ENCODE peak calls at places on chromosomes 12 and 14, in four cellular contexts. One of them, this sample, is unnamed.

GRCh38 chr12:14272954-14273910 is 92.2 kb upstream of the ATF7IP start:
- DNase-seq in GM13976: no peak
- DNase-seq in HL-60: peak
- DNase-seq in activated B cell treated with CpG ODN at 0.5 μM for 24 hours: no peak
- DNase-seq in this sample: no peak

GRCh38 chr14:54509546-54510501 is at the start of gene CGRRF1:
- DNase-seq in GM13976: peak
- DNase-seq in HL-60: peak
- DNase-seq in activated B cell treated with CpG ODN at 0.5 μM for 24 hours: peak
- DNase-seq in this sample: peak

GRCh38 chr14:79899610-79900009 is 311.7 kb downstream of the DIO2 start:
- DNase-seq in activated B cell treated with CpG ODN at 0.5 μM for 24 hours: no peak
- DNase-seq in GM13976: no peak
- DNase-seq in HL-60: no peak
- DNase-seq in this sample: no peak

GRCh38 chr14:90405755-90406154 is 8.9 kb downstream of the CALM1 start:
- DNase-seq in activated B cell treated with CpG ODN at 0.5 μM for 24 hours: no peak
- DNase-seq in HL-60: no peak
- DNase-seq in GM13976: no peak
- DNase-seq in this sample: no peak

GRCh38 chr12:104414581-104415305 is 42.0 kb upstream of the CHST11 start:
- DNase-seq in HL-60: no peak
- DNase-seq in activated B cell treated with CpG ODN at 0.5 μM for 24 hours: no peak
- DNase-seq in GM13976: no peak
- DNase-seq in this sample: no peak

GRCh38 chr12:53052419-53053222 is 2.8 kb downstream of the TNS2 start:
- DNase-seq in GM13976: no peak
- DNase-seq in HL-60: no peak
- DNase-seq in activated B cell treated with CpG ODN at 0.5 μM for 24 hours: no peak
- DNase-seq in this sample: no peak

GRCh38 chr14:99790978-99791376 is 2.2 kb upstream of the EML1 start:
- DNase-seq in activated B cell treated with CpG ODN at 0.5 μM for 24 hours: no peak
- DNase-seq in HL-60: no peak
- DNase-seq in GM13976: no peak
- DNase-seq in this sample: no peak

GRCh38 chr14:72906316-72906715 is 12.4 kb upstream of the DPF3 start:
- DNase-seq in HL-60: no peak
- DNase-seq in GM13976: no peak
- DNase-seq in activated B cell treated with CpG ODN at 0.5 μM for 24 hours: no peak
- DNase-seq in this sample: no peak

GRCh38 chr12:107655281-107656065 is 30.1 kb upstream of the PWP1 start:
- DNase-seq in HL-60: no peak
- DNase-seq in activated B cell treated with CpG ODN at 0.5 μM for 24 hours: no peak
- DNase-seq in GM13976: no peak
- DNase-seq in this sample: no peak

GRCh38 chr12:108511633-108512540 is 3.2 kb upstream of the FICD start:
- DNase-seq in HL-60: peak
- DNase-seq in GM13976: peak
- DNase-seq in activated B cell treated with CpG ODN at 0.5 μM for 24 hours: peak
- DNase-seq in this sample: peak

GRCh38 chr12:107207931-107208515 is 114.7 kb upstream of the CRY1 start:
- DNase-seq in HL-60: no peak
- DNase-seq in activated B cell treated with CpG ODN at 0.5 μM for 24 hours: no peak
- DNase-seq in GM13976: no peak
- DNase-seq in this sample: no peak

GRCh38 chr12:68263366-68263765 is 10.0 kb upstream of the IL22 start:
- DNase-seq in HL-60: no peak
- DNase-seq in activated B cell treated with CpG ODN at 0.5 μM for 24 hours: no peak
- DNase-seq in GM13976: no peak
- DNase-seq in this sample: no peak

GRCh38 chr14:24483604-24484252 is 24.3 kb downstream of the CMA1 start:
- DNase-seq in HL-60: peak
- DNase-seq in activated B cell treated with CpG ODN at 0.5 μM for 24 hours: no peak
- DNase-seq in GM13976: no peak
- DNase-seq in this sample: no peak

GRCh38 chr14:68547305-68548193 is 245.3 kb downstream of the ZFP36L1 start:
- DNase-seq in GM13976: no peak
- DNase-seq in activated B cell treated with CpG ODN at 0.5 μM for 24 hours: no peak
- DNase-seq in HL-60: no peak
- DNase-seq in this sample: no peak

GRCh38 chr12:54661048-54661447 is 12.9 kb upstream of the DCD start:
- DNase-seq in HL-60: no peak
- DNase-seq in activated B cell treated with CpG ODN at 0.5 μM for 24 hours: no peak
- DNase-seq in GM13976: no peak
- DNase-seq in this sample: no peak

GRCh38 chr14:101071493-101071891 is 168.0 kb upstream of the RTL1 start:
- DNase-seq in GM13976: no peak
- DNase-seq in HL-60: no peak
- DNase-seq in activated B cell treated with CpG ODN at 0.5 μM for 24 hours: peak
- DNase-seq in this sample: no peak

GRCh38 chr14:74019743-74020142 is 594 bp downstream of the BBOF1 start:
- DNase-seq in activated B cell treated with CpG ODN at 0.5 μM for 24 hours: no peak
- DNase-seq in GM13976: no peak
- DNase-seq in HL-60: no peak
- DNase-seq in this sample: no peak

GRCh38 chr12:128076188-128076587 is 190.8 kb upstream of the TMEM132C start:
- DNase-seq in activated B cell treated with CpG ODN at 0.5 μM for 24 hours: no peak
- DNase-seq in HL-60: no peak
- DNase-seq in GM13976: no peak
- DNase-seq in this sample: no peak

GRCh38 chr14:68552597-68552996 is 240.3 kb downstream of the ZFP36L1 start:
- DNase-seq in activated B cell treated with CpG ODN at 0.5 μM for 24 hours: no peak
- DNase-seq in HL-60: no peak
- DNase-seq in GM13976: no peak
- DNase-seq in this sample: no peak

GRCh38 chr12:24909667-24910066 is 39.2 kb downstream of the BCAT1 start:
- DNase-seq in GM13976: no peak
- DNase-seq in activated B cell treated with CpG ODN at 0.5 μM for 24 hours: no peak
- DNase-seq in HL-60: no peak
- DNase-seq in this sample: no peak

GRCh38 chr12:131604146-131604844 is 106.6 kb upstream of the SFSWAP start:
- DNase-seq in activated B cell treated with CpG ODN at 0.5 μM for 24 hours: no peak
- DNase-seq in HL-60: peak
- DNase-seq in GM13976: peak
- DNase-seq in this sample: peak

GRCh38 chr12:106019130-106019529 is 119.6 kb downstream of the NUAK1 start:
- DNase-seq in GM13976: no peak
- DNase-seq in activated B cell treated with CpG ODN at 0.5 μM for 24 hours: no peak
- DNase-seq in HL-60: no peak
- DNase-seq in this sample: no peak

GRCh38 chr12:53098354-53098981 is 1.0 kb downstream of the IGFBP6 start:
- DNase-seq in HL-60: no peak
- DNase-seq in activated B cell treated with CpG ODN at 0.5 μM for 24 hours: no peak
- DNase-seq in GM13976: peak
- DNase-seq in this sample: no peak

GRCh38 chr12:22283006-22283506 is 51.5 kb downstream of the ST8SIA1 start:
- DNase-seq in GM13976: no peak
- DNase-seq in HL-60: no peak
- DNase-seq in activated B cell treated with CpG ODN at 0.5 μM for 24 hours: no peak
- DNase-seq in this sample: no peak

GRCh38 chr14:23865502-23865901 is 88.1 kb upstream of the DHRS4 start:
- DNase-seq in GM13976: no peak
- DNase-seq in HL-60: no peak
- DNase-seq in activated B cell treated with CpG ODN at 0.5 μM for 24 hours: no peak
- DNase-seq in this sample: no peak

GRCh38 chr12:119692410-119692809 is 24.5 kb downstream of the PRKAB1 start:
- DNase-seq in HL-60: no peak
- DNase-seq in activated B cell treated with CpG ODN at 0.5 μM for 24 hours: no peak
- DNase-seq in GM13976: no peak
- DNase-seq in this sample: no peak

GRCh38 chr12:49662998-49663843 is 39.9 kb downstream of the PRPF40B start:
- DNase-seq in GM13976: peak
- DNase-seq in HL-60: peak
- DNase-seq in activated B cell treated with CpG ODN at 0.5 μM for 24 hours: peak
- DNase-seq in this sample: peak

GRCh38 chr12:47652491-47653234 is 53.2 kb downstream of the RPAP3 start:
- DNase-seq in HL-60: peak
- DNase-seq in activated B cell treated with CpG ODN at 0.5 μM for 24 hours: no peak
- DNase-seq in GM13976: no peak
- DNase-seq in this sample: no peak

GRCh38 chr12:15526033-15526432 is 203.7 kb downstream of the PTPRO start:
- DNase-seq in GM13976: peak
- DNase-seq in HL-60: peak
- DNase-seq in activated B cell treated with CpG ODN at 0.5 μM for 24 hours: no peak
- DNase-seq in this sample: no peak

GRCh38 chr14:24368562-24369252 is 723 bp downstream of the NFATC4 start:
- DNase-seq in GM13976: peak
- DNase-seq in activated B cell treated with CpG ODN at 0.5 μM for 24 hours: peak
- DNase-seq in HL-60: no peak
- DNase-seq in this sample: no peak

GRCh38 chr12:93127582-93128331 is 198.7 kb upstream of the EEA1 start:
- DNase-seq in GM13976: no peak
- DNase-seq in activated B cell treated with CpG ODN at 0.5 μM for 24 hours: no peak
- DNase-seq in HL-60: peak
- DNase-seq in this sample: no peak
- TF ChIP-seq CTCF in GM13976: no peak
- TF ChIP-seq CTCF in activated B cell treated with CpG ODN at 0.5 μM for 24 hours: no peak
- TF ChIP-seq CTCF in HL-60: peak
- TF ChIP-seq CTCF in this sample: no peak

GRCh38 chr12:117071009-117071408 is 28.2 kb downstream of the TESC start:
- DNase-seq in activated B cell treated with CpG ODN at 0.5 μM for 24 hours: no peak
- DNase-seq in GM13976: no peak
- DNase-seq in HL-60: peak
- DNase-seq in this sample: no peak

GRCh38 chr12:117069926-117070900 is 29.0 kb downstream of the TESC start:
- DNase-seq in HL-60: peak
- DNase-seq in GM13976: no peak
- DNase-seq in activated B cell treated with CpG ODN at 0.5 μM for 24 hours: no peak
- DNase-seq in this sample: no peak

GRCh38 chr12:117067638-117068037 is 31.6 kb downstream of the TESC start:
- DNase-seq in activated B cell treated with CpG ODN at 0.5 μM for 24 hours: no peak
- DNase-seq in HL-60: peak
- DNase-seq in GM13976: no peak
- DNase-seq in this sample: no peak

GRCh38 chr12:117068492-117068891 is 30.7 kb downstream of the TESC start:
- DNase-seq in GM13976: no peak
- DNase-seq in HL-60: no peak
- DNase-seq in activated B cell treated with CpG ODN at 0.5 μM for 24 hours: no peak
- DNase-seq in this sample: no peak

DNA sequence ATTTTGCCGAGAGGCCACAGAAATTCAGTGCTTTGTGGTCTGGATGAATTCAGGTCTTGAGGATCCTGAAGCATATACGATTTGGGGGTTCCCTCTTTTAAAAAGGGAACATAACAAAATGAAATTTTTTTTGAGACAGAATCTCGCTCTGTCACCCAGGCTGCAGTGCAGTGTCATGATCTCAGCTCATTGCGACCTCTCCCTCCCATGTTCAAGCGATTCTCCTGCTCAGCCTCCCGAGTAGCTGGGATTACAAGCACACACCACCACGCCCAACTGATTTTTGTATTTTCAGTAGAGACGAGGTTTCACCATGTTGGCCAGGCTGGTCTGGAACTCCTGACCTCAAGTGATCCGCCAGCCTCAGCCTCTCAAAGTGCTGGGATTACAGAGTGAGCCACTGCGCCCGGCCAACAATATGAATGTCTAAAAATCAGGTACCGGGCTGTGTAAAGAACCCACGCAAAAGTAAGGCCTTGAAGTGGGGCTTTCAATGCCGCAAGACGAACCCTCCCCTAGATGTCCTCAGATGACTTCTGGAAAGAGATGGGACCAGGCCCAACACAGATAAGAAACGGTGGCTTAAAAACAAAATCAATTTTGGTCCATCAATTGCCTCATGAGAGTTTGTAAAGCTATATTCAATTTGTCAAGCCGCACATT is 30.0 kb downstream of the TESC start:
- DNase-seq in GM13976: no peak
- DNase-seq in activated B cell treated with CpG ODN at 0.5 μM for 24 hours: no peak
- DNase-seq in HL-60: peak
- DNase-seq in this sample: no peak
- TF ChIP-seq CTCF in GM13976: no peak
- TF ChIP-seq CTCF in activated B cell treated with CpG ODN at 0.5 μM for 24 hours: no peak
- TF ChIP-seq CTCF in HL-60: no peak
- TF ChIP-seq CTCF in this sample: no peak

DNA sequence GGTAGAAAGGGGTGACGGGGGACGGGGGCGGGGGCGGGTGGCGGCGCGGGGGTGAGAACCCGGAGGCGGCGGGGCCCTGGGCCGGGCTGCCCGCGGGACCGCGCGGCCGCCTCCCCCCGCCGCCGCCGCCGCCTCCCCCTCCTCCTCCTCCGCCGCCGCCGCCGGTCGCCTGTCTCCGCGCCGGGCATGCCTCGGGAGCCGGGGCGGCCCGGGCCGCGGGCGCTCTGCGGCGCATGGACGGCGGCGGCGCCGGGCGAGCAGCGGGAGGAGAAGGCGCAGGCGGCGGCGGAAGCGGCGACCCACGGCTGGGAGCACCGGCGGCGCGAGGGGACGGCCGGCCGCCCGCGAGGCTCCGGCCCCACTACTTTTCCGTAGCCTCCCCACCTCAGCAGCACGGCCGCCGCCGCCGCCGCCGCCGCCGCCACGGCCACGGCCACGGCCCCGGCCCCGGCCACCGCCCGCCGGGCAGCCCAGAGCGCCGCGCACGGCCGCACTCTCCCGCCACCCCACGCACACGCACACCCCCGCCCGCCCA is at the start of gene NPAS3:
- DNase-seq in HL-60: no peak
- DNase-seq in activated B cell treated with CpG ODN at 0.5 μM for 24 hours: no peak
- DNase-seq in GM13976: peak
- DNase-seq in this sample: no peak
- TF ChIP-seq CTCF in HL-60: no peak
- TF ChIP-seq CTCF in activated B cell treated with CpG ODN at 0.5 μM for 24 hours: no peak
- TF ChIP-seq CTCF in GM13976: no peak
- TF ChIP-seq CTCF in this sample: no peak

DNA sequence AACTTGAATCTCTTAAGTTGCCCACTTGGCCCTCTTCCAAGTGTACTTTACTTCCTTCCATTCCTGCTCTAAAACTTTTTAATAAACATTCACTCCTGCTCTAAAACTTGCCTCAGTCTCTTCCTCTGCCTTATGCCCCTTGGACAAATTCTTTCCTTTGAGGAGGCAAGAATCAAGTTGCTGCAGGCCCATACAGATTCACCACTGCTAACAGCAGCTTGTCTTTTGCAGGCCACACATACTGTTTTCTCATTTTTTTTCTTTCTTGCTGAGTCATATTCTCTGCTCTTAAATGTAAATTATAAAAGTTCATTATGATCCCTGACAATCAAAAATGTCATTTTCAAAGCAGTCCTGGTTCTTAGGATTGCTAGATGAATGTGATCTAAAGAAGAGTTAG is 1820.8 kb upstream of the FLRT2 start:
- DNase-seq in activated B cell treated with CpG ODN at 0.5 μM for 24 hours: no peak
- DNase-seq in HL-60: no peak
- DNase-seq in GM13976: no peak
- DNase-seq in this sample: no peak
- TF ChIP-seq CTCF in activated B cell treated with CpG ODN at 0.5 μM for 24 hours: no peak
- TF ChIP-seq CTCF in HL-60: no peak
- TF ChIP-seq CTCF in GM13976: no peak
- TF ChIP-seq CTCF in this sample: no peak

GRCh38 chr12:111692575-111693210 is 6.8 kb downstream of the ACAD10 start:
- DNase-seq in GM13976: peak
- DNase-seq in HL-60: peak
- DNase-seq in activated B cell treated with CpG ODN at 0.5 μM for 24 hours: no peak
- DNase-seq in this sample: no peak
- TF ChIP-seq CTCF in GM13976: no peak
- TF ChIP-seq CTCF in HL-60: no peak
- TF ChIP-seq CTCF in activated B cell treated with CpG ODN at 0.5 μM for 24 hours: no peak
- TF ChIP-seq CTCF in this sample: no peak